ENCODE peak calls at places on chromosomes 3 and 15, in four cellular contexts. One of them, this sample, is unnamed.

GRCh38 chr15:63244399-63244798 is 33.0 kb upstream of the APH1B start:
- DNase-seq in IMR-90: no peak
- DNase-seq in mesendoderm: no peak
- DNase-seq in mesenchymal stem cell: peak; percentile 52
- DNase-seq in this sample: no peak

GRCh38 chr3:196774191-196774820 is 34.6 kb downstream of the PAK2 start:
- DNase-seq in IMR-90: no peak
- DNase-seq in mesenchymal stem cell: no peak
- DNase-seq in mesendoderm: no peak
- DNase-seq in this sample: no peak

GRCh38 chr15:27483124-27483523 is 512.1 kb downstream of the GABRG3 start:
- DNase-seq in mesenchymal stem cell: no peak
- DNase-seq in mesendoderm: peak; percentile 69
- DNase-seq in IMR-90: no peak
- DNase-seq in this sample: no peak

GRCh38 chr15:71142780-71143179 is 27.5 kb downstream of the THSD4 start:
- DNase-seq in IMR-90: no peak
- DNase-seq in mesenchymal stem cell: no peak
- DNase-seq in mesendoderm: no peak
- DNase-seq in this sample: no peak

GRCh38 chr15:53203454-53203853 is 413.3 kb upstream of the ONECUT1 start:
- DNase-seq in IMR-90: no peak
- DNase-seq in mesendoderm: no peak
- DNase-seq in mesenchymal stem cell: no peak
- DNase-seq in this sample: no peak

GRCh38 chr3:107421170-107421792 is 44.0 kb downstream of the CCDC54 start:
- DNase-seq in mesenchymal stem cell: peak; percentile 77
- DNase-seq in IMR-90: peak; percentile 74
- DNase-seq in mesendoderm: peak; percentile 81
- DNase-seq in this sample: peak; percentile 35

GRCh38 chr3:142028174-142028833 is 121.0 kb downstream of the TFDP2 start:
- DNase-seq in IMR-90: peak; percentile 90
- DNase-seq in mesendoderm: peak; percentile 93
- DNase-seq in mesenchymal stem cell: peak; percentile 89
- DNase-seq in this sample: peak; percentile 86

GRCh38 chr3:110376119-110376518 is 695.5 kb upstream of the NECTIN3 start:
- DNase-seq in mesenchymal stem cell: no peak
- DNase-seq in IMR-90: no peak
- DNase-seq in mesendoderm: no peak
- DNase-seq in this sample: no peak

GRCh38 chr3:13600950-13601691 is 52.2 kb downstream of the FBLN2 start:
- DNase-seq in mesenchymal stem cell: peak; percentile 21
- DNase-seq in IMR-90: peak; percentile 80
- DNase-seq in mesendoderm: peak; percentile 66
- DNase-seq in this sample: peak; percentile 93

GRCh38 chr3:131794766-131795381 is 239.9 kb downstream of the CPNE4 start:
- DNase-seq in IMR-90: peak; percentile 52
- DNase-seq in mesendoderm: peak; percentile 76
- DNase-seq in mesenchymal stem cell: peak; percentile 58
- DNase-seq in this sample: peak; percentile 80

GRCh38 chr3:81465510-81465909 is 295.9 kb downstream of the GBE1 start:
- DNase-seq in mesenchymal stem cell: no peak
- DNase-seq in IMR-90: no peak
- DNase-seq in mesendoderm: no peak
- DNase-seq in this sample: no peak

GRCh38 chr3:183252973-183253363 is at the start of gene B3GNT5:
- DNase-seq in mesenchymal stem cell: no peak
- DNase-seq in mesendoderm: peak; percentile 60
- DNase-seq in IMR-90: no peak
- DNase-seq in this sample: peak; percentile 95

GRCh38 chr15:47717036-47717611 is at the start of gene SEMA6D:
- DNase-seq in mesendoderm: peak; percentile 94
- DNase-seq in mesenchymal stem cell: peak; percentile 93
- DNase-seq in IMR-90: peak; percentile 85
- DNase-seq in this sample: peak; percentile 64

GRCh38 chr3:184228376-184229137 is 828 bp upstream of the VWA5B2 start:
- DNase-seq in mesenchymal stem cell: no peak
- DNase-seq in IMR-90: no peak
- DNase-seq in mesendoderm: no peak
- DNase-seq in this sample: no peak

GRCh38 chr3:159114582-159114981 is 312.7 kb downstream of the MFSD1 start:
- DNase-seq in mesendoderm: no peak
- DNase-seq in IMR-90: no peak
- DNase-seq in mesenchymal stem cell: no peak
- DNase-seq in this sample: no peak

GRCh38 chr15:63283126-63283525 is 5.7 kb downstream of the APH1B start:
- DNase-seq in mesenchymal stem cell: no peak
- DNase-seq in IMR-90: no peak
- DNase-seq in mesendoderm: no peak
- DNase-seq in this sample: peak; percentile 54

GRCh38 chr3:112132975-112133448 is at the start of gene GCSAM:
- DNase-seq in IMR-90: no peak
- DNase-seq in mesenchymal stem cell: no peak
- DNase-seq in mesendoderm: no peak
- DNase-seq in this sample: peak; percentile 7

GRCh38 chr3:18396428-18396827 is 28.7 kb downstream of the SATB1 start:
- DNase-seq in mesendoderm: no peak
- DNase-seq in IMR-90: no peak
- DNase-seq in mesenchymal stem cell: no peak
- DNase-seq in this sample: no peak

GRCh38 chr3:8460815-8461482 is 40.7 kb upstream of the LMCD1 start:
- DNase-seq in mesenchymal stem cell: peak; percentile 51
- DNase-seq in IMR-90: peak; percentile 72
- DNase-seq in mesendoderm: no peak
- DNase-seq in this sample: no peak

GRCh38 chr3:22349445-22349844 is 598.4 kb upstream of the ZNF385D start:
- DNase-seq in IMR-90: no peak
- DNase-seq in mesendoderm: no peak
- DNase-seq in mesenchymal stem cell: no peak
- DNase-seq in this sample: no peak

GRCh38 chr3:183392166-183393034 is 36.0 kb downstream of the MCF2L2 start:
- DNase-seq in IMR-90: peak; percentile 20
- DNase-seq in mesendoderm: peak; percentile 53
- DNase-seq in mesenchymal stem cell: peak; percentile 65
- DNase-seq in this sample: no peak

GRCh38 chr3:17300441-17300840 is 415.7 kb downstream of the PLCL2 start:
- DNase-seq in IMR-90: no peak
- DNase-seq in mesendoderm: no peak
- DNase-seq in mesenchymal stem cell: no peak
- DNase-seq in this sample: no peak
- H3K27ac ChIP-seq in IMR-90: no peak overlapping the region
- H3K27ac ChIP-seq in mesendoderm: no peak overlapping the region
- H3K27ac ChIP-seq in mesenchymal stem cell: no peak overlapping the region
- H3K27ac ChIP-seq in this sample: no peak overlapping the region

GRCh38 chr3:149197669-149198068 is 24.0 kb downstream of the CP start:
- DNase-seq in IMR-90: no peak
- DNase-seq in mesendoderm: peak; percentile 81
- DNase-seq in mesenchymal stem cell: no peak
- DNase-seq in this sample: no peak
- H2BK120ac ChIP-seq in IMR-90: peak overlapping the region; percentile 66
- H2BK120ac ChIP-seq in mesendoderm: no peak overlapping the region
- H2BK120ac ChIP-seq in mesenchymal stem cell: no peak overlapping the region
- H2BK120ac ChIP-seq in this sample: no peak overlapping the region

GRCh38 chr3:15497984-15498383 is 23.5 kb downstream of the COLQ start:
- DNase-seq in mesendoderm: no peak
- DNase-seq in IMR-90: no peak
- DNase-seq in mesenchymal stem cell: no peak
- DNase-seq in this sample: no peak

GRCh38 chr3:15499536-15499935 is 22.0 kb downstream of the COLQ start:
- DNase-seq in mesenchymal stem cell: peak; percentile 26
- DNase-seq in mesendoderm: no peak
- DNase-seq in IMR-90: no peak
- DNase-seq in this sample: peak; percentile 80

GRCh38 chr3:15500107-15500724 is 21.3 kb downstream of the COLQ start:
- DNase-seq in IMR-90: no peak
- DNase-seq in mesenchymal stem cell: no peak
- DNase-seq in mesendoderm: no peak
- DNase-seq in this sample: peak; percentile 91

GRCh38 chr3:15496341-15496664 is 25.2 kb downstream of the COLQ start:
- DNase-seq in IMR-90: no peak
- DNase-seq in mesendoderm: no peak
- DNase-seq in mesenchymal stem cell: no peak
- DNase-seq in this sample: peak; percentile 37

DNA sequence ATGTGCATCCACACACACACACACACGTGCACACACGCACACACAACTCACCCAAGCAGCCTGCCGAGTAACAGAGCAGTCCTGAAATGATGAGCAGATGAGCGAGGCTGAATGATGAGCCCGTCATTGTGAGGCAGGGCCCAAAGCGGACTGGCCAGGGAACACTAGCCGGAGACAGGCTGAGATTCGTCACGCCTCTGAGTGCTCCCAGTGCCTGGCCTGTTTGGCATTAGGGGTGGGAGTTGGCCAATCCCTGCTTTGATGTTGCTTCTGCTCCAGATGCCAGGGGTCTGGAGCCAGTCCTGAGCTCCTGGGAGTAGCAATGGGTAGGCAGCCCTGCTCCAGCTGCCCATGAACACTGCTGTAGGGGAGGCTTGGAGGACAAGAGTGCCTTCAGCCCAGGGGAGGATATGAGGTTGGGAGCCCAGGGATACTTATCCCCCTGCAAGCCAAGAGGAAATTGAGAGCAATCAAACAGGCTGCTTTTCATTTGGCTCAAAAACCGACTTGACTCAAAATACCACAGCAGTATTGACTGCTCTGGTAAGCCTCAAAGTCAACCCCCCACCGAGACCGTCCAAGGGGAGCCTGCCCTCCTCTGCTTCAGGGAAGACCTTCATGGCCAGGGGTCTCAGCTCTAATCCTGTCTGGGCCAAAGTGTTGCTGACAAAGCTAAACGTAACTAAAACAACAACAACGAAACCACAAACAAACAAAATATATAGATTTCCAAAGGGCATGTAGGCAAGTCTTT is 22.9 kb downstream of the COLQ start:
- DNase-seq in mesenchymal stem cell: no peak
- DNase-seq in IMR-90: no peak
- DNase-seq in mesendoderm: no peak
- DNase-seq in this sample: no peak
- H3K27ac ChIP-seq in mesenchymal stem cell: no peak overlapping the region
- H3K27ac ChIP-seq in IMR-90: no peak overlapping the region
- H3K27ac ChIP-seq in mesendoderm: no peak overlapping the region
- H3K27ac ChIP-seq in this sample: no peak overlapping the region

GRCh38 chr15:29057856-29058255 is 172.1 kb downstream of the APBA2 start:
- DNase-seq in mesendoderm: no peak
- DNase-seq in mesenchymal stem cell: no peak
- DNase-seq in IMR-90: no peak
- DNase-seq in this sample: no peak
- H2BK120ac ChIP-seq in mesendoderm: no peak overlapping the region
- H2BK120ac ChIP-seq in mesenchymal stem cell: no peak overlapping the region
- H2BK120ac ChIP-seq in IMR-90: no peak overlapping the region
- H2BK120ac ChIP-seq in this sample: no peak overlapping the region

DNA sequence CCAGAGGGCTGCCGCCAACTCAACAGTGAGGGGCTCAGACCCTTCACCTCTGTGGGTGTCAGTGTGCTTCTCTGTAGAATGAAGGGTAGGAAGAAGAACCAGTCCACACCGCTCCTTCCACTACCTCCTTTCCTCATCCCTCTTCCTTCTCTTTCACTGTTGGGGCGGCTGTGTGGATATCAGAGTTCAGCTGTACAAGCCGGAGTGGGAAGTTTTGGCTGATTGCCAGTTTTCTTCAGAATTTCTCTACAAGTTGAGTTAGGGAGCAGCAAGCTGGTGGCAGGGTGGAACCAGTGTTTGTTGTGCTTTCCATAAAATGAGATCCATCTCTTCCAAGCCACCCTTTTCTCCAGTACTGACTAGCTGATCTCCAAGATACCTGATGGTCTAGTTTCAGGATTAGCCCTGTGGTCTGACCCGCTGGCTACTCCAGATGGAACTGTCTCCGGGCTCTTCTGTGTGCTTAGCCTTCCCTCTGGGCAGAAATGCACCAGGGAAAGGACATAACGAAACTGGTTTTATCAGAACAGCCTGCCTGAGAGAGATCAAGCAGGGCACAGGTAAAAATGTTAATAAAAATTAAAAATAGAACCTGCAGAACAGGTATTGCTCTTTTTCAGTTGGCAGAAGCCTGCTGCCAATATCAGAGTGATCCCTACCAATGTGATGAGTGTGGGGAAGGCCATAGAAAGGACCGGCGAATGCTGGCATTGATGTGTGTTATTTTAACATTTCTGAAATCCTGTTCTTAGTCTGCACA is 169.9 kb upstream of the TSC22D2 start:
- DNase-seq in mesendoderm: no peak
- DNase-seq in mesenchymal stem cell: no peak
- DNase-seq in IMR-90: no peak
- DNase-seq in this sample: no peak
- H3K27ac ChIP-seq in mesendoderm: no peak overlapping the region
- H3K27ac ChIP-seq in mesenchymal stem cell: no peak overlapping the region
- H3K27ac ChIP-seq in IMR-90: peak overlapping the region; percentile 8
- H3K27ac ChIP-seq in this sample: no peak overlapping the region

GRCh38 chr3:134327594-134327975 is 46.7 kb downstream of the AMOTL2 start:
- DNase-seq in IMR-90: peak; percentile 83
- DNase-seq in mesenchymal stem cell: peak; percentile 79
- DNase-seq in mesendoderm: no peak
- DNase-seq in this sample: peak; percentile 75
- H2BK120ac ChIP-seq in IMR-90: peak overlapping the region; percentile 99
- H2BK120ac ChIP-seq in mesenchymal stem cell: peak overlapping the region; percentile 83
- H2BK120ac ChIP-seq in mesendoderm: peak overlapping the region; percentile 92
- H2BK120ac ChIP-seq in this sample: peak overlapping the region; percentile 100

GRCh38 chr15:34976073-34976472 is 6.5 kb upstream of the AQR start:
- DNase-seq in IMR-90: no peak
- DNase-seq in mesendoderm: no peak
- DNase-seq in mesenchymal stem cell: no peak
- DNase-seq in this sample: no peak
- H3K27ac ChIP-seq in IMR-90: no peak overlapping the region
- H3K27ac ChIP-seq in mesendoderm: no peak overlapping the region
- H3K27ac ChIP-seq in mesenchymal stem cell: no peak overlapping the region
- H3K27ac ChIP-seq in this sample: no peak overlapping the region

GRCh38 chr15:60005352-60006202 is 1.5 kb downstream of the FOXB1 start:
- DNase-seq in IMR-90: no peak
- DNase-seq in mesenchymal stem cell: no peak
- DNase-seq in mesendoderm: no peak
- DNase-seq in this sample: peak; percentile 22
- H2BK120ac ChIP-seq in IMR-90: no peak overlapping the region
- H2BK120ac ChIP-seq in mesenchymal stem cell: peak overlapping the region; percentile 19
- H2BK120ac ChIP-seq in mesendoderm: no peak overlapping the region
- H2BK120ac ChIP-seq in this sample: no peak overlapping the region

DNA sequence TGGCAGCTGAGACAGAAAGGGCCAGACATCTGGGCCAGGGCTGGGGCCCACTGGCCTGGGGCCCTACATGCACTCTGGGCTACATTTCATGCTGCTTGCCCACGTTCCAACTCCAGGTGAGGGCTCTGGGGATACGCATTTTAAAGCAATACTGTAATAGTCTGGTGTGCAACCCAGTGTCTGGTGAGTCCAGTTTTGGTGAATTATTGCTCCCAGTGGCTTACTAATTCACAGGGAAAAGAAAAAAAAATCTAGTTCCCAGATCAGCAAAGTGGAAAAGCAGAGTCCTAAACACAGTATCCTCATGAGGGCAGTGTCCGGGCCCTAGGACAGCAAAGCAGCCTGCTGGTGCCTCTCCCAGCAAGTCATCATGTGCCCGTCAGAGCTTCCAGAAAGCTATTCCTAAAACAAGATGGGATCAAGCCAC is 82.4 kb downstream of the CCNL1 start:
- DNase-seq in IMR-90: peak; percentile 46
- DNase-seq in mesendoderm: peak; percentile 29
- DNase-seq in mesenchymal stem cell: peak; percentile 76
- DNase-seq in this sample: peak; percentile 62
- H3K27ac ChIP-seq in IMR-90: no peak overlapping the region
- H3K27ac ChIP-seq in mesendoderm: no peak overlapping the region
- H3K27ac ChIP-seq in mesenchymal stem cell: peak overlapping the region; percentile 90
- H3K27ac ChIP-seq in this sample: no peak overlapping the region